ENCODE peak calls at places on chromosome 1, in six cellular contexts. D, B, H, R, X and M are unnamed samples.

GRCh38 chr1:201903135-201903534 is 14.4 kb downstream of the SHISA4 start:
- DNase-seq in B (peak), D (no peak), R (no peak), H (no peak), X (no peak), M (no peak)

GRCh38 chr1:203143671-203144070 is 16.1 kb downstream of the ADORA1 start:
- DNase-seq in D (no peak), R (no peak), H (no peak), X (no peak), B (no peak), M (no peak)

GRCh38 chr1:2840036-2840809 is 38.7 kb upstream of the TTC34 start:
- DNase-seq in H (no peak), X (no peak), B (no peak), D (no peak), R (peak), M (no peak)

GRCh38 chr1:26280333-26281042 is 602 bp downstream of the SH3BGRL3 start:
- DNase-seq in R (no peak), D (no peak), H (peak), X (no peak), B (peak), M (no peak)

GRCh38 chr1:225474986-225475820 is 47.4 kb upstream of the LBR start:
- DNase-seq in D (no peak), B (peak), X (peak), R (peak), H (peak), M (peak)

GRCh38 chr1:212512731-212513559 is 80.2 kb downstream of the NENF start:
- DNase-seq in R (no peak), X (no peak), B (peak), H (peak), D (peak), M (no peak)

GRCh38 chr1:92791487-92792058 is 6.7 kb upstream of the EVI5 start:
- DNase-seq in R (no peak), X (no peak), B (no peak), H (peak), D (no peak), M (no peak)

GRCh38 chr1:212433577-212434462 is 1.1 kb downstream of the NENF start:
- DNase-seq in D (no peak), B (no peak), X (no peak), H (peak), R (no peak), M (no peak)

GRCh38 chr1:234369784-234370183 is 3.5 kb upstream of the COA6 start:
- DNase-seq in R (no peak), H (peak), B (no peak), X (no peak), D (no peak), M (no peak)

GRCh38 chr1:92943515-92943873 is 17.8 kb downstream of the DIPK1A start:
- DNase-seq in X (no peak), H (no peak), R (no peak), D (no peak), B (no peak), M (no peak)